ENCODE peak calls at places on chromosomes 4 and X, in five cellular contexts. One of them, this sample, is unnamed.

GRCh38 chr4:151692443-151692782 is 68.4 kb downstream of the GATB start:
- DNase-seq in glutamatergic neuron: no peak
- DNase-seq in AG09319: no peak
- DNase-seq in NCI-H2081 treated with DMSO at 0.1 percent for 48 hours: no peak
- DNase-seq in nucleus accumbens: no peak
- DNase-seq in this sample: no peak

GRCh38 chr4:48490012-48490679 is at the start of gene ZAR1:
- DNase-seq in NCI-H2081 treated with DMSO at 0.1 percent for 48 hours: no peak
- DNase-seq in glutamatergic neuron: peak
- DNase-seq in AG09319: no peak
- DNase-seq in nucleus accumbens: no peak
- DNase-seq in this sample: no peak

GRCh38 chr4:25879091-25879584 is 16.4 kb upstream of the SEL1L3 start:
- DNase-seq in AG09319: no peak
- DNase-seq in glutamatergic neuron: no peak
- DNase-seq in NCI-H2081 treated with DMSO at 0.1 percent for 48 hours: no peak
- DNase-seq in nucleus accumbens: no peak
- DNase-seq in this sample: no peak

GRCh38 chr4:23422878-23423277 is 467.0 kb downstream of the PPARGC1A start:
- DNase-seq in nucleus accumbens: no peak
- DNase-seq in NCI-H2081 treated with DMSO at 0.1 percent for 48 hours: no peak
- DNase-seq in glutamatergic neuron: no peak
- DNase-seq in AG09319: no peak
- DNase-seq in this sample: no peak

GRCh38 chrX:29043751-29044150 is 456.5 kb downstream of the IL1RAPL1 start:
- DNase-seq in nucleus accumbens: no peak
- DNase-seq in glutamatergic neuron: no peak
- DNase-seq in NCI-H2081 treated with DMSO at 0.1 percent for 48 hours: no peak
- DNase-seq in AG09319: no peak
- DNase-seq in this sample: no peak

GRCh38 chr4:5810770-5811430 is 82.0 kb downstream of the CRMP1 start:
- DNase-seq in glutamatergic neuron: no peak
- DNase-seq in nucleus accumbens: no peak
- DNase-seq in AG09319: no peak
- DNase-seq in NCI-H2081 treated with DMSO at 0.1 percent for 48 hours: no peak
- DNase-seq in this sample: no peak

GRCh38 chrX:22351966-22352365 is 79.3 kb downstream of the CBLL2 start:
- DNase-seq in glutamatergic neuron: no peak
- DNase-seq in nucleus accumbens: no peak
- DNase-seq in AG09319: no peak
- DNase-seq in NCI-H2081 treated with DMSO at 0.1 percent for 48 hours: no peak
- DNase-seq in this sample: no peak

GRCh38 chrX:23554304-23554703 is 113.0 kb upstream of the PRDX4 start:
- DNase-seq in nucleus accumbens: no peak
- DNase-seq in NCI-H2081 treated with DMSO at 0.1 percent for 48 hours: no peak
- DNase-seq in AG09319: peak
- DNase-seq in glutamatergic neuron: no peak
- DNase-seq in this sample: no peak

GRCh38 chr4:70183168-70183939 is 12.2 kb upstream of the ODAM start:
- DNase-seq in NCI-H2081 treated with DMSO at 0.1 percent for 48 hours: no peak
- DNase-seq in AG09319: peak
- DNase-seq in nucleus accumbens: no peak
- DNase-seq in glutamatergic neuron: peak
- DNase-seq in this sample: no peak

GRCh38 chr4:22634541-22635181 is 58.1 kb upstream of the GBA3 start:
- DNase-seq in glutamatergic neuron: no peak
- DNase-seq in NCI-H2081 treated with DMSO at 0.1 percent for 48 hours: no peak
- DNase-seq in nucleus accumbens: no peak
- DNase-seq in AG09319: no peak
- DNase-seq in this sample: no peak

GRCh38 chrX:111181883-111182400 is 86.0 kb downstream of the PAK3 start:
- DNase-seq in NCI-H2081 treated with DMSO at 0.1 percent for 48 hours: peak
- DNase-seq in nucleus accumbens: no peak
- DNase-seq in AG09319: no peak
- DNase-seq in glutamatergic neuron: peak
- DNase-seq in this sample: no peak

This sample was measured in aorta.